ENCODE peak calls at places on chromosomes 5 and 9, in six cellular contexts. T, Z, N, E, Y and V are unnamed samples.

GRCh38 chr5:150507283-150508020 is 479 bp upstream of the NDST1 start:
- DNase-seq in T (no peak), Z (no peak), N (no peak), E (no peak), Y (peak), V (no peak)

GRCh38 chr5:137688248-137688840 is 47.5 kb downstream of the KLHL3 start:
- DNase-seq in T (no peak), Z (no peak), N (no peak), E (no peak), Y (no peak), V (no peak)

GRCh38 chr9:101369286-101369685 is 15.5 kb downstream of the BAAT start:
- DNase-seq in T (no peak), Z (no peak), N (no peak), E (no peak), Y (no peak), V (no peak)

GRCh38 chr9:136309101-136309801 is 5.4 kb upstream of the CCDC187 start:
- DNase-seq in T (no peak), Z (peak), N (no peak), E (no peak), Y (no peak), V (no peak)

GRCh38 chr5:98517559-98517958 is 255.9 kb upstream of the RGMB start:
- DNase-seq in T (no peak), Z (no peak), N (no peak), E (no peak), Y (no peak), V (no peak)

GRCh38 chr9:131587331-131587730 is 42.0 kb downstream of the PRRT1B start:
- DNase-seq in T (no peak), Z (no peak), N (no peak), E (no peak), Y (no peak), V (no peak)

GRCh38 chr5:42021923-42022322 is 96.8 kb downstream of the FBXO4 start:
- DNase-seq in T (no peak), Z (no peak), N (no peak), E (no peak), Y (no peak), V (no peak)

GRCh38 chr9:126309427-126310179 is 17.0 kb upstream of the MVB12B start:
- DNase-seq in T (no peak), Z (no peak), N (no peak), E (no peak), Y (no peak), V (no peak)

GRCh38 chr5:56264417-56265025 is 31.4 kb upstream of the ANKRD55 start:
- DNase-seq in T (peak), Z (peak), N (no peak), E (peak), Y (no peak), V (no peak)

GRCh38 chr5:886051-886450 is 6.5 kb downstream of the BRD9 start:
- DNase-seq in T (no peak), Z (no peak), N (no peak), E (no peak), Y (no peak), V (no peak)

GRCh38 chr5:171872666-171873065 is 87.0 kb downstream of the SMIM23 start:
- DNase-seq in T (no peak), Z (no peak), N (no peak), E (no peak), Y (no peak), V (no peak)

GRCh38 chr9:124326378-124326777 is 68.6 kb downstream of the NEK6 start:
- DNase-seq in T (no peak), Z (no peak), N (no peak), E (no peak), Y (no peak), V (no peak)

GRCh38 chr9:72554221-72554641 is 32.8 kb downstream of the TMC1 start:
- DNase-seq in T (no peak), Z (no peak), N (no peak), E (no peak), Y (no peak), V (no peak)

GRCh38 chr5:172795401-172795977 is 24.5 kb upstream of the DUSP1 start:
- DNase-seq in T (no peak), Z (no peak), N (peak), E (no peak), Y (peak), V (peak)

GRCh38 chr9:26813247-26813646 is 79.4 kb downstream of the CAAP1 start:
- DNase-seq in T (no peak), Z (no peak), N (no peak), E (no peak), Y (no peak), V (no peak)

GRCh38 chr5:88388476-88389170 is 120.0 kb upstream of the TMEM161B start:
- DNase-seq in T (no peak), Z (no peak), N (no peak), E (no peak), Y (no peak), V (no peak)

GRCh38 chr5:133081716-133082115 is 29.9 kb downstream of the HSPA4 start:
- DNase-seq in T (no peak), Z (no peak), N (no peak), E (no peak), Y (no peak), V (no peak)

GRCh38 chr9:125521462-125522327 is 185.3 kb downstream of the MAPKAP1 start:
- DNase-seq in T (peak), Z (no peak), N (no peak), E (no peak), Y (no peak), V (no peak)

GRCh38 chr5:167754501-167754941 is 536.9 kb upstream of the WWC1 start:
- DNase-seq in T (no peak), Z (no peak), N (no peak), E (no peak), Y (no peak), V (no peak)

GRCh38 chr5:73391441-73391871 is 57.1 kb downstream of the FOXD1 start:
- DNase-seq in T (no peak), Z (no peak), N (no peak), E (no peak), Y (no peak), V (no peak)

GRCh38 chr9:126337690-126338426 is 11.2 kb downstream of the MVB12B start:
- DNase-seq in T (no peak), Z (no peak), N (no peak), E (no peak), Y (no peak), V (peak)

GRCh38 chr5:103393131-103393754 is 134.7 kb downstream of the MACIR start:
- DNase-seq in T (no peak), Z (no peak), N (peak), E (peak), Y (no peak), V (no peak)

GRCh38 chr9:137445275-137445807 is 4.2 kb upstream of the ENTPD8 start:
- DNase-seq in T (peak), Z (peak), N (peak), E (peak), Y (peak), V (peak)

GRCh38 chr9:76537150-76537646 is 78.2 kb downstream of the GCNT1 start:
- DNase-seq in T (no peak), Z (no peak), N (peak), E (no peak), Y (peak), V (no peak)

GRCh38 chr5:54909911-54910870 is 75.2 kb downstream of the ESM1 start:
- DNase-seq in T (no peak), Z (no peak), N (no peak), E (no peak), Y (no peak), V (no peak)

GRCh38 chr9:123679330-123679987 is 250.5 kb downstream of the DENND1A start:
- DNase-seq in T (peak), Z (peak), N (no peak), E (no peak), Y (peak), V (no peak)

GRCh38 chr5:145943674-145944121 is 7.3 kb downstream of the SH3RF2 start:
- DNase-seq in T (no peak), Z (no peak), N (peak), E (peak), Y (peak), V (peak)

GRCh38 chr5:90337449-90338052 is 72.0 kb downstream of the CETN3 start:
- DNase-seq in T (no peak), Z (no peak), N (no peak), E (no peak), Y (no peak), V (no peak)

GRCh38 chr9:79134654-79135053 is 437.1 kb upstream of the TLE4 start:
- DNase-seq in T (peak), Z (no peak), N (no peak), E (peak), Y (no peak), V (no peak)

GRCh38 chr5:172832383-172833315 is 1.4 kb upstream of the ERGIC1 start:
- DNase-seq in T (no peak), Z (no peak), N (no peak), E (no peak), Y (no peak), V (no peak)

GRCh38 chr5:139389701-139390638 is at the start of gene MZB1:
- DNase-seq in T (peak), Z (no peak), N (no peak), E (no peak), Y (peak), V (no peak)

GRCh38 chr9:36833954-36834353 is 200.1 kb downstream of the PAX5 start:
- DNase-seq in T (peak), Z (no peak), N (no peak), E (no peak), Y (no peak), V (no peak)
- TF ChIP-seq CTCF in T (peak), Z (no peak), N (no peak), E (no peak), Y (no peak), V (no peak)

DNA sequence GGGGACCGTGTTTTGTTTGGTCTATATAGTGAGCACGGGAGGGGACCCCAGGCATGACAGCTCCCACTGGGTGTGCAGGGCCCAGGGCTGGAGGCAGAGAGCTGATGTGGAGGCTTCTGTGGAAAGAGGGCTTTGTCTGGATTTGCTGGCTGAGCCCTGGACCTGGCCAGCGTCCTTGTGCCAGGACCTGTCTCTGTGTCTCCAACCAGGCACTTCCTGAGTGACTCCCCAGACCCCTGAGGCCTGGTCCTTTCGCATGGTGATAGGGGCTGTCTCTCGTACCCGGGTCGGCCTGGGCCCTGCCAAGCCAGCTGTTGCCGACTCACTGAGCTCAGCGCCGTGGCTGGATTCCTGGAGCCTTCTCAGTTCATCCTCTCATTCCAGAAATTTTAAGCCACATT is 77.6 kb downstream of the ADAMTS2 start:
- DNase-seq in T (no peak), Z (peak), N (no peak), E (no peak), Y (peak), V (no peak)
- H3K27ac ChIP-seq in T (no peak), Z (no peak), N (peak), E (no peak), Y (no peak), V (no peak)

DNA sequence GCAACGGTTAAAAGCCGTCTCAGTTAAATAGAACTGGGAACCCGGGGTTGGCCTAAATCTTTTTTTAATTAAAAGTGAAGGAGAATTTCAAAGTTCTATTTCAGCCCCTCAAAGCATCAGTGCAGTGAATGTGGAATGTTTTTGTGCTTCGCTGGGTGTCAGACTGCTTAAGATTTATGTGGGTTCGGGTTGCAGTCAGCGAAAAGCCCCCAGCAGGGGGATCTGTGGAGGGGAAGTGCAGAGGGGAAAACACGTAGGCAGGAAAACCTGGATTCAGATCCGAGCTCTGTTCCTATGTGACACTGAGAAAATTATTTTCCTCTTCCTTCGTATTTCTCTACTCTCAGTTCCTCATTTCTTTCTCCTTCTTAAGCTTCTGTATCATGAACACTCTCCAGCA is 19.7 kb downstream of the BRINP1 start:
- DNase-seq in T (no peak), Z (no peak), N (no peak), E (peak), Y (no peak), V (no peak)
- TF ChIP-seq CTCF in T (no peak), Z (no peak), N (no peak), E (no peak), Y (no peak), V (no peak)

DNA sequence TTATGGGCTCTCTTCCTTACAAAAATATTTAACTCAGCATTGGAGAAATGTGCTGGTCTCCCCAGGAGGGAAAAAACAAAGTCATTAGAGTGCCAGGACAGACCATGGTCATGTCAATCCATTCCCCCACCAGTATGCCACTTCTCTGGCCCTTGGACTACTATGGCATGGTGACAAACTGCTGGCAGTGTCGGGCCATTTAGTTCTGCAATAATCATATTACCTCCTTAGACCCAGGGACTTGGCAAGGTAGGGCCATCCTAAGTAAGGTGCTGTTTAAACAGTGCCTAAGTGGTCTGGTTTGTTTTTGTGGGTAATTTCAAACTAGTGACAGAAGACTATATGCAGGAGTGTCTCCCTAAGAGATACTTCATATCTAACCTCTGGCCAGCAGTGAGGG is 177.8 kb upstream of the STK32A start:
- DNase-seq in T (no peak), Z (no peak), N (no peak), E (no peak), Y (no peak), V (no peak)
- H3K27ac ChIP-seq in T (no peak), Z (no peak), N (no peak), E (no peak), Y (no peak), V (no peak)

DNA sequence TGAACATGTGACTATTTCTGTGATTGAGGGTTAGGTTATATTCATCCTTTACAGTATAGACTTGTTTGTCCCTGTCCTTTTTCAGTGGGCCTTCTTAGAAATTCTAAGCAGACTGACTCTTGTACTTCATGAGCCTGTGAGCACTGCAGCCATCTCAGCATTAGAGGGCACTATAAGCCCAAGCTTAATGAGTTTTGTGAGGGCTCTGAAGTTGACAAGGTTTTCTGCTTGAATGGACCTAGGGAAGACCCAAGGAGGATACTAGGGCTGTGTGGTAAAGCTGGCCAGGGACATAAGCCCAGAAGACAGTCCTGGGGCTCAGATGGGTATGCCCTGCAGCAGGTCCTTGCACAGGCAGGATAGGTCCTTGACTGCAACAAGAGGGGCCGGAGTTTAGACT is 126.5 kb downstream of the MRPS30 start:
- DNase-seq in T (no peak), Z (no peak), N (no peak), E (peak), Y (no peak), V (no peak)
- TF ChIP-seq CTCF in T (peak), Z (peak), N (no peak), E (no peak), Y (no peak), V (no peak)

GRCh38 chr9:504921-505821 is 290.5 kb downstream of the DOCK8 start:
- DNase-seq in T (peak), Z (peak), N (peak), E (peak), Y (peak), V (peak)

GRCh38 chr9:503331-503730 is 288.7 kb downstream of the DOCK8 start:
- DNase-seq in T (peak), Z (no peak), N (no peak), E (no peak), Y (no peak), V (no peak)

GRCh38 chr9:503881-504852 is 289.5 kb downstream of the DOCK8 start:
- DNase-seq in T (peak), Z (peak), N (peak), E (peak), Y (peak), V (peak)
- H3K27ac ChIP-seq in T (peak), Z (no peak), N (peak), E (peak), Y (peak), V (peak)

GRCh38 chr5:14405267-14405666 is 176.3 kb upstream of the OTULINL start:
- DNase-seq in T (no peak), Z (peak), N (no peak), E (no peak), Y (no peak), V (no peak)
- TF ChIP-seq CTCF in T (peak), Z (peak), N (no peak), E (peak), Y (no peak), V (no peak)

GRCh38 chr9:69118656-69119055 is 55.4 kb upstream of the TJP2 start:
- DNase-seq in T (no peak), Z (no peak), N (no peak), E (no peak), Y (no peak), V (no peak)

GRCh38 chr9:69121155-69122085 is 52.7 kb upstream of the TJP2 start:
- DNase-seq in T (peak), Z (peak), N (peak), E (peak), Y (peak), V (no peak)

GRCh38 chr9:69120380-69121154 is 53.5 kb upstream of the TJP2 start:
- DNase-seq in T (peak), Z (no peak), N (peak), E (no peak), Y (peak), V (no peak)

DNA sequence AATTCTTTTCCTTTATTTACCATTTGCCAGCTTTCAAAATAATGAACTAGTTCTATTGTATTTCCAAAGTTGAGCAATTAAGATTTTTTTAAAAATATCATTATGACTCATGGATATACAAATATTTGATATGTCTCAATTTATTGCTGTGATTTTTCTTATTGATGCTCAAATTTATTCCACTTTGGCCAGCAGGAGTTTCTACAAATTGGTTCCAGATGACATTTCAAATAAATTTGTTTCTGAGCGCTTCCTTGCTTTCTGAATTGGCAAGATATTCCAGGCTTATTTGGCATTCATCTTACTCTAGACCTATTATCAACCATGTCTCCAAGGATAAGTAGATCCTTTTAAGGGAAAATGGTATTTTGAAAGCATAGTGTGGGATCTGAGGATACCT is 58.5 kb upstream of the TJP2 start:
- DNase-seq in T (no peak), Z (no peak), N (no peak), E (no peak), Y (no peak), V (no peak)
- H3K27ac ChIP-seq in T (no peak), Z (no peak), N (no peak), E (no peak), Y (no peak), V (no peak)

GRCh38 chr9:21402387-21403247 is 6.3 kb upstream of the IFNA8 start:
- DNase-seq in T (no peak), Z (peak), N (no peak), E (peak), Y (no peak), V (no peak)
- TF ChIP-seq CTCF in T (no peak), Z (no peak), N (no peak), E (peak), Y (no peak), V (no peak)